ENCODE peak calls at places on chromosomes 2 and 18, in four cellular contexts. M is heart left ventricle, I is bronchial epithelial cell, W is left ventricle myocardium inferior. G is an unnamed sample.
A peak's percentile ranks its signal among the peaks of the same experiment; 100 is the strongest.

GRCh38 chr2:77268626-77269025 is 253.6 kb downstream of the LRRTM4 start:
- DNase-seq in W (no peak), I (no peak), M (no peak), G (no peak)

GRCh38 chr2:64649626-64650025 is 4.1 kb downstream of the SERTAD2 start:
- DNase-seq in M (no peak), I (peak; percentile 71), W (no peak), G (no peak)

GRCh38 chr2:43332653-43333052 is 106.2 kb upstream of the ZFP36L2 start:
- DNase-seq in M (no peak), W (no peak), I (no peak), G (no peak)

GRCh38 chr2:84894758-84895520 is 10.5 kb upstream of the TMSB10 start:
- DNase-seq in I (no peak), W (no peak), M (no peak), G (no peak)

GRCh38 chr2:153891061-153891460 is 19.3 kb downstream of the GALNT13 start:
- DNase-seq in M (no peak), W (no peak), I (no peak), G (no peak)

GRCh38 chr2:216210711-216211131 is 101.6 kb downstream of the XRCC5 start:
- DNase-seq in M (no peak), W (no peak), I (no peak), G (no peak)

GRCh38 chr2:217857624-217858506 is 144.9 kb downstream of the TNS1 start:
- DNase-seq in M (peak; percentile 72), I (no peak), W (peak; percentile 71), G (no peak)

GRCh38 chr2:237434916-237435315 is 21.0 kb upstream of the COL6A3 start:
- DNase-seq in M (no peak), I (no peak), W (no peak), G (no peak)

GRCh38 chr18:80193701-80194100 is 53.6 kb downstream of the PARD6G start:
- DNase-seq in I (no peak), M (no peak), W (no peak), G (peak; percentile 46)

GRCh38 chr2:215604631-215605030 is 168.8 kb upstream of the FN1 start:
- DNase-seq in W (no peak), I (no peak), M (no peak), G (no peak)

DNA sequence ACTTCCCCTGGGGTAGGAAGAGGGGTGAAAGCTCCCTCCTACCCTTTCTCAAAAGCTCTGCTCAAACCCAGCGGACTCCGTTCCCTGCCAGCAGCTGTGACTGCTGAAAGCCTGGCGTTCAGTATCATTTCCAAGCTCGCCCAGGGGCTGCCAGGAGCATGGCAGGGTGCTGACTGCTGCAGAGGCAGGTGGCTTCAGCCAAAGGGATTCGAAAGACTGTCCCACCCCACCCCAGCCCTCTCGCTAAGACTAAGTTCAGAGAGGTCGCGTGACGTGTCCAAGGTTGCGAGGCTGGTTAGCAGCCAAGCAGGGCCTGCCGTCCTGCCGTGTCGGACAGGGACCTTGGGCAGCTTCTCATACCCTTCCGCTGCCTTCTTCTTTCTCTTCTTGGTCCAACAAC is 72.3 kb upstream of the RAB12 start:
- DNase-seq in M (no peak), W (no peak), I (no peak), G (no peak)
- H3K4me3 ChIP-seq in M (no peak overlapping the region), W (no peak overlapping the region), I (no peak overlapping the region), G (no peak overlapping the region)

DNA sequence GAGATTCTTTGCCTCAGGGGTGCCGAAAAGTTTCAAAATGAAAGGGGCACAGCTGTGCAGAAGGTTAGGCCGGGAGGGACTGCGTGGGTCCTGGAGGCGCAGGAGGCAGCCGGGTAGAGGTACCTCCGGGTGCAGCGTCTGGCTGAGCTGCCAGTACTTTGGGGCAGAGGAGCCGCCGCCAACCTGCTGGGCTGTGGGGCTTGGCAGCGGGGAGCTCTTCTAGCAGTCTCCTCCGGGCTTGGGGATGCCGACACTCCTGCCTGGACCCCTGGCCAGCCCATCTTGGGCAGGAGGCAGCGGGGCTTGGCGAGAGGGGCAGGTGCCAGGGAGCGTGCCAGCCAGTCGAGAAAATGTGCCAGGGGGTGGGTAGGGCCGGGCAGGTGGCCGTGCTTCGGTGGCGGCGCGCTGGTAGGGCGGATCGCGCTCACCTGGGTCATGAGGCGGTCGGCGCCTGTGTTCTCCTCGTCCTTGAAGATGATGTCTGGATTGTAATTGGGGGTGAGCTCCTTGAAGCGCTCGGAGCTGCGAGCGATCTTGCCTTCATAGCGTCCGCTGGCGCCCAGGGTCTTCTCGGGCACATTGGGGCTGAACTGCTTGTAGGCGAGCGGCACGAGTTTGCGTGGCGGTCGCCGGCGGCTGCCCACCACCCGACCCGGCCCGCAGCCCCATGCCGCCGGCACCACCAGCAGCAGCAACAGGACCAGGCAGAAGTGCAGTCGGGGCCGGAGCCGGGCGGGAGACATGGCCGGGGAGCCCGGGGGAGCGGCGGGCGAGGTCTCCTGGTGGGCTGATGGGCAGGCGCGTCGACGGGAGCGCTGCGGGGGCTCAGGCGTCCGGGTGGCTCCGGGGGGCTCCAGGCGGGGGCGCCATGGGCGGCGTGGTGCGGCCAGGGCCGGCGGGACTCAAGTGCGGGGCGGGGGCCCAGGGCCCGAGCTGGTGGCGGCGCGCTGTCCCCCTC is 717 bp downstream of the IHH start:
- DNase-seq in M (no peak), W (no peak), I (no peak), G (peak; percentile 66)
- H3K27me3 ChIP-seq in M (peaks cover 88% of the 10 kb centered on the region), W (peaks cover 97% of the 10 kb centered on the region), I (peaks cover 49% of the 10 kb centered on the region), G (peaks cover 91% of the 10 kb centered on the region)

GRCh38 chr2:202290970-202291369 is 25.4 kb downstream of the NOP58 start:
- DNase-seq in M (no peak), I (no peak), W (no peak), G (no peak)
- H3K36me3 ChIP-seq in M (peaks cover 100% of the 10 kb centered on the region), I (peaks cover 14% of the 10 kb centered on the region), W (peaks cover 99% of the 10 kb centered on the region), G (peaks cover 99% of the 10 kb centered on the region)

DNA sequence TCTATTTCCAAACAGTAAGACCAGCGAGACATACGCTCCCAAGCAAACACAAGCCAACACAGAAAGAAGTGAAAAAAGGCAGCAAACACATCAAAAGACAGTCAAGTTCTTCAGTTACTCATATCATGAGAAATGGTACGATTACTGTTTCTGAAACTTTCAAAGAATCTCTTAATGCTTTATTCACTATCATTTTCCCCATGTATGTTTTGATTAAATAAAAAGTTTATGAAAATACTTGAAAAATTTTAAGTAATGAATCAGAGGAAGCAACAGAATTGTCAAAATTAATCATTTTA is 114.9 kb downstream of the HDAC4 start:
- DNase-seq in W (no peak), M (no peak), I (no peak), G (no peak)
- H3K4me3 ChIP-seq in W (no peak overlapping the region), M (no peak overlapping the region), I (no peak overlapping the region), G (no peak overlapping the region)

GRCh38 chr2:176516051-176516601 is 246.9 kb downstream of the MTX2 start:
- DNase-seq in M (no peak), I (no peak), W (no peak), G (no peak)
- H3K27me3 ChIP-seq in M (no peaks in the 10 kb centered on the region), I (no peaks in the 10 kb centered on the region), W (no peaks in the 10 kb centered on the region), G (no peaks in the 10 kb centered on the region)

DNA sequence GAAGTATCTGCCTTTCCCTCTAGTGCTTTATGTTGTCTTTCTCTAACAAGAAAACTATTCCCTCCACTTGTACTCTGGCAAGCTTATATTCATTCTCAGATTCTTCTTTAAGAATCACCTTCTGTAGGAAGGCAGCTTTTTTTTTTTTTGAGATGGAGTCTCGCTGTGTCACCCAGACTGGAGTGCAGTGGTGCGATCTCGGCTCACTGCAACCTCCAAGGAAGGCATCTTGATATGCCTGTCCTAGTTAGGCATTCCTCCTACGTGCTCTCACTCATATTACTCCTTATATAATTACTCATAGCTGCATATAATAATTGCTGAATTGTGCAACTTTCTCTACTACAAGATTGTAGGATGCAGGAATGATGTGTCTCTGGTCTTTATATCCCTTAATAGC is 15.8 kb downstream of the NDUFS1 start:
- DNase-seq in W (no peak), M (no peak), I (no peak), G (no peak)
- H3K36me3 ChIP-seq in W (peaks cover 100% of the 10 kb centered on the region), M (peaks cover 100% of the 10 kb centered on the region), I (peaks cover 6% of the 10 kb centered on the region), G (peaks cover 99% of the 10 kb centered on the region)

DNA sequence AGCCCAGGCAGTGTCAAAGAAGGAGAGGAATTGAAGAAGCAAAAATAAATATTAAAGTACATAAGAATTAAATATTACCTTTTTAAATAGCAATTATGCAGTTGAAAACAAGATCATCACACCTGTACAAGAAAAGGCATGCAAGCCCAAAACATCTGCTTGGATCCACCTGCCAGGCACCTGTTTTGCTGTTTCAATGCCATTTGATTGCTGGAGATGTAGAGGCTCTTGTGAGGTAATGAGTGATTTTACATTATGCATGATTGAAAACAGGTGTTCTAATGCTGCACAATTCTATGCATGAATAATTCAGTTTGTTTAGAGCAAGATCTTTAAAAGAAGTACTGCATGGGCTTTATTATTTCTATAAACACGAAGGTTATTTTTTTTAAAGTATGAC is 700.6 kb upstream of the ZEB2 start:
- DNase-seq in I (no peak), W (no peak), M (no peak), G (no peak)
- H3K4me3 ChIP-seq in I (no peak overlapping the region), W (no peak overlapping the region), M (no peak overlapping the region), G (no peak overlapping the region)